ENCODE peak calls at places on chromosomes 6 and 20, in five cellular contexts. One of them, this sample, is unnamed.

GRCh38 chr6:126172151-126172550 is 167.8 kb upstream of the CENPW start:
- DNase-seq in colonic mucosa: no peak
- DNase-seq in H7: no peak
- DNase-seq in SIG-M5: no peak
- DNase-seq in aorta: no peak
- DNase-seq in this sample: no peak

GRCh38 chr6:158654498-158654897 is 4.6 kb downstream of the SYTL3 start:
- DNase-seq in aorta: no peak
- DNase-seq in SIG-M5: no peak
- DNase-seq in colonic mucosa: peak
- DNase-seq in H7: no peak
- DNase-seq in this sample: no peak

GRCh38 chr20:7822772-7823171 is 117.5 kb downstream of the HAO1 start:
- DNase-seq in colonic mucosa: no peak
- DNase-seq in SIG-M5: no peak
- DNase-seq in H7: no peak
- DNase-seq in aorta: no peak
- DNase-seq in this sample: no peak

GRCh38 chr6:26020983-26021349 is 58.4 kb downstream of the TRIM38 start:
- DNase-seq in SIG-M5: no peak
- DNase-seq in H7: no peak
- DNase-seq in colonic mucosa: peak
- DNase-seq in aorta: peak
- DNase-seq in this sample: peak

GRCh38 chr20:51828762-51829161 is 26.4 kb upstream of the SALL4 start:
- DNase-seq in aorta: no peak
- DNase-seq in H7: peak
- DNase-seq in SIG-M5: no peak
- DNase-seq in colonic mucosa: no peak
- DNase-seq in this sample: no peak

GRCh38 chr6:20893415-20893814 is 359.2 kb downstream of the CDKAL1 start:
- DNase-seq in H7: no peak
- DNase-seq in aorta: no peak
- DNase-seq in SIG-M5: no peak
- DNase-seq in colonic mucosa: no peak
- DNase-seq in this sample: no peak

GRCh38 chr20:21323640-21324039 is 20.5 kb downstream of the XRN2 start:
- DNase-seq in aorta: no peak
- DNase-seq in H7: no peak
- DNase-seq in SIG-M5: no peak
- DNase-seq in colonic mucosa: no peak
- DNase-seq in this sample: no peak

GRCh38 chr6:150191809-150192208 is 49.0 kb downstream of the PPP1R14C start:
- DNase-seq in aorta: peak
- DNase-seq in H7: no peak
- DNase-seq in colonic mucosa: no peak
- DNase-seq in SIG-M5: no peak
- DNase-seq in this sample: no peak

GRCh38 chr6:71510057-71510713 is 221.6 kb downstream of the OGFRL1 start:
- DNase-seq in SIG-M5: no peak
- DNase-seq in H7: peak
- DNase-seq in aorta: peak
- DNase-seq in colonic mucosa: peak
- DNase-seq in this sample: no peak

GRCh38 chr20:48350291-48350988 is 477.4 kb downstream of the PREX1 start:
- DNase-seq in H7: peak
- DNase-seq in aorta: peak
- DNase-seq in colonic mucosa: no peak
- DNase-seq in SIG-M5: no peak
- DNase-seq in this sample: no peak

GRCh38 chr6:7262037-7262461 is 51.0 kb downstream of the SSR1 start:
- DNase-seq in colonic mucosa: peak
- DNase-seq in SIG-M5: no peak
- DNase-seq in H7: peak
- DNase-seq in aorta: peak
- DNase-seq in this sample: no peak

GRCh38 chr6:12811519-12811918 is 95.0 kb downstream of the PHACTR1 start:
- DNase-seq in H7: no peak
- DNase-seq in SIG-M5: no peak
- DNase-seq in colonic mucosa: no peak
- DNase-seq in aorta: no peak
- DNase-seq in this sample: no peak

GRCh38 chr6:90227165-90227564 is 69.5 kb downstream of the BACH2 start:
- DNase-seq in colonic mucosa: no peak
- DNase-seq in H7: no peak
- DNase-seq in aorta: no peak
- DNase-seq in SIG-M5: no peak
- DNase-seq in this sample: no peak

GRCh38 chr6:155077784-155078183 is 82.7 kb downstream of the TIAM2 start:
- DNase-seq in H7: no peak
- DNase-seq in SIG-M5: no peak
- DNase-seq in colonic mucosa: no peak
- DNase-seq in aorta: no peak
- DNase-seq in this sample: no peak

GRCh38 chr6:166977626-166978550 is 21.3 kb upstream of the CEP43 start:
- DNase-seq in SIG-M5: no peak
- DNase-seq in H7: no peak
- DNase-seq in aorta: no peak
- DNase-seq in colonic mucosa: no peak
- DNase-seq in this sample: no peak

GRCh38 chr6:44704240-44705150 is 317.0 kb downstream of the CDC5L start:
- DNase-seq in colonic mucosa: no peak
- DNase-seq in H7: no peak
- DNase-seq in SIG-M5: no peak
- DNase-seq in aorta: no peak
- DNase-seq in this sample: no peak

GRCh38 chr6:5761370-5761769 is 245.4 kb downstream of the NRN1 start:
- DNase-seq in colonic mucosa: no peak
- DNase-seq in aorta: no peak
- DNase-seq in H7: no peak
- DNase-seq in SIG-M5: no peak
- DNase-seq in this sample: no peak

GRCh38 chr6:73888050-73888449 is 192.0 kb downstream of the CD109 start:
- DNase-seq in aorta: no peak
- DNase-seq in H7: no peak
- DNase-seq in colonic mucosa: no peak
- DNase-seq in SIG-M5: no peak
- DNase-seq in this sample: no peak

GRCh38 chr6:110367001-110367400 is 8.9 kb upstream of the METTL24 start:
- DNase-seq in colonic mucosa: no peak
- DNase-seq in H7: no peak
- DNase-seq in SIG-M5: no peak
- DNase-seq in aorta: no peak
- DNase-seq in this sample: no peak

GRCh38 chr20:63064310-63064709 is 57.5 kb upstream of the BHLHE23 start:
- DNase-seq in SIG-M5: no peak
- DNase-seq in H7: peak
- DNase-seq in colonic mucosa: no peak
- DNase-seq in aorta: peak
- DNase-seq in this sample: no peak

This sample was measured in activated T-helper 2 cell treated with anti-CD3 and anti-CD28 coated beads, Interferon-gamma antibody, Interleukin-2, Interleukin-4, amounts not matched to agents 10 μg/mL and 5 μg/mL and 100 μg/mL, durations not matched to agents 14 hours and 24 hours and 36 hours.